ENCODE peak calls at places on chromosomes 6 and 20, in four cellular contexts. One of them, this sample, is unnamed.

GRCh38 chr6:46964716-46965519 is 43.2 kb upstream of the ADGRF5 start:
- DNase-seq in CD8-positive, alpha-beta memory T cell: no peak
- DNase-seq in brain microvascular endothelial cell: peak; percentile 57
- DNase-seq in neuronal stem cell: no peak
- DNase-seq in this sample: no peak

GRCh38 chr20:6287471-6287870 is 164.6 kb upstream of the FERMT1 start:
- DNase-seq in CD8-positive, alpha-beta memory T cell: no peak
- DNase-seq in brain microvascular endothelial cell: no peak
- DNase-seq in neuronal stem cell: no peak
- DNase-seq in this sample: no peak

GRCh38 chr6:108578595-108579038 is 17.9 kb downstream of the FOXO3 start:
- DNase-seq in CD8-positive, alpha-beta memory T cell: no peak
- DNase-seq in brain microvascular endothelial cell: peak; percentile 93
- DNase-seq in neuronal stem cell: no peak
- DNase-seq in this sample: no peak

GRCh38 chr20:46128310-46129151 is 10.4 kb downstream of the CD40 start:
- DNase-seq in CD8-positive, alpha-beta memory T cell: no peak
- DNase-seq in brain microvascular endothelial cell: no peak
- DNase-seq in neuronal stem cell: peak; percentile 41
- DNase-seq in this sample: no peak

GRCh38 chr6:116779569-116780164 is 14.1 kb upstream of the FAM162B start:
- DNase-seq in CD8-positive, alpha-beta memory T cell: no peak
- DNase-seq in brain microvascular endothelial cell: no peak
- DNase-seq in neuronal stem cell: peak; percentile 26
- DNase-seq in this sample: no peak

GRCh38 chr20:10179574-10180298 is 38.9 kb upstream of the SNAP25 start:
- DNase-seq in CD8-positive, alpha-beta memory T cell: no peak
- DNase-seq in brain microvascular endothelial cell: peak; percentile 20
- DNase-seq in neuronal stem cell: peak; percentile 11
- DNase-seq in this sample: no peak

GRCh38 chr20:51731771-51732453 is 36.3 kb downstream of the ATP9A start:
- DNase-seq in CD8-positive, alpha-beta memory T cell: no peak
- DNase-seq in brain microvascular endothelial cell: peak; percentile 14
- DNase-seq in neuronal stem cell: no peak
- DNase-seq in this sample: no peak

GRCh38 chr6:14571001-14571400 is 453.4 kb downstream of the CD83 start:
- DNase-seq in CD8-positive, alpha-beta memory T cell: no peak
- DNase-seq in brain microvascular endothelial cell: no peak
- DNase-seq in neuronal stem cell: no peak
- DNase-seq in this sample: no peak

GRCh38 chr20:258963-259362 is 1.4 kb downstream of the DEFB132 start:
- DNase-seq in CD8-positive, alpha-beta memory T cell: no peak
- DNase-seq in brain microvascular endothelial cell: peak; percentile 9
- DNase-seq in neuronal stem cell: no peak
- DNase-seq in this sample: no peak

GRCh38 chr20:36399969-36400545 is 93.9 kb downstream of the DLGAP4 start:
- DNase-seq in CD8-positive, alpha-beta memory T cell: no peak
- DNase-seq in brain microvascular endothelial cell: no peak
- DNase-seq in neuronal stem cell: no peak
- DNase-seq in this sample: no peak

GRCh38 chr20:63315982-63316491 is 23.1 kb downstream of the COL20A1 start:
- DNase-seq in CD8-positive, alpha-beta memory T cell: no peak
- DNase-seq in brain microvascular endothelial cell: no peak
- DNase-seq in neuronal stem cell: no peak
- DNase-seq in this sample: no peak

GRCh38 chr6:166626177-166627038 is 643 bp downstream of the RPS6KA2 start:
- DNase-seq in CD8-positive, alpha-beta memory T cell: peak; percentile 17
- DNase-seq in brain microvascular endothelial cell: no peak
- DNase-seq in neuronal stem cell: peak; percentile 17
- DNase-seq in this sample: peak; percentile 25

GRCh38 chr20:49983123-49983847 is 505 bp downstream of the SNAI1 start:
- DNase-seq in CD8-positive, alpha-beta memory T cell: no peak
- DNase-seq in brain microvascular endothelial cell: no peak
- DNase-seq in neuronal stem cell: no peak
- DNase-seq in this sample: no peak

GRCh38 chr20:49985617-49986016 is 2.8 kb downstream of the SNAI1 start:
- DNase-seq in CD8-positive, alpha-beta memory T cell: no peak
- DNase-seq in brain microvascular endothelial cell: no peak
- DNase-seq in neuronal stem cell: no peak
- DNase-seq in this sample: no peak

GRCh38 chr20:49983848-49984408 is 1.1 kb downstream of the SNAI1 start:
- DNase-seq in CD8-positive, alpha-beta memory T cell: no peak
- DNase-seq in brain microvascular endothelial cell: no peak
- DNase-seq in neuronal stem cell: no peak
- DNase-seq in this sample: no peak

GRCh38 chr20:49985157-49985556 is 2.4 kb downstream of the SNAI1 start:
- DNase-seq in CD8-positive, alpha-beta memory T cell: no peak
- DNase-seq in brain microvascular endothelial cell: no peak
- DNase-seq in neuronal stem cell: no peak
- DNase-seq in this sample: no peak

DNA sequence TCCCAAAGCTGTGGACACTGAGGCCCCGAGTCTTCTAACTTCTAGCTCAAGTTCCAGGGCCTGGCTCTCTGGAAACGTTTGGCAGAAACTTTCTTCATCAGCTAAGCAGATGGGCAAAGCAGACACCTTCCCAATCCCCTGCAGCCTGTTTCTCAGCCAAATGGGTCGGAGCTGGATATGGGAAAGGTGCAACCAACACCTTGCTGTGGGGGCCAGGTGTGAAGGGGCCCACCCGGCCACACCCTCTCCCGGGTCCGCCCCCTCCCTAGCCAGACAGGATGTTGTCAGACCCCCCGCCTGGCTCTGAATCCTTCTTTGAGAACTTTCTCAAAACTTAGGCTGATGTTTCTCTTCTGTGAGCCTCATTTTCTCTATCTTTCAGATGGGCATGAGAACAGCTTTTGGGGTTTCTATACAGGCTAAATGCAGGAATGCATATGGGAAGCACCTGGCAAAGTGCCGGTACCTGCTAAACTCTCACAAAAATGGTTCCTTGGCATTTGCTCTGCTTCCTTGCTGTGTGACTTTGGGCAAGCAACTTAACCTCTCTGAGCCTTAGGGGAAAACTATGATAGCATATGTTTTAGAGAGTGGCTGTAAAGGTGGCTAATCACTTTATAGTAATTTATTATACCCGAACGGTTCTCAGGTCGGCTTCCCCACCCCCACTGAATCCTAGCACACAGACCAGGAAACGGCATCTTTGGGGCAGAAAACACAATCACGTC is 1.8 kb downstream of the SNAI1 start:
- DNase-seq in CD8-positive, alpha-beta memory T cell: no peak
- DNase-seq in brain microvascular endothelial cell: no peak
- DNase-seq in neuronal stem cell: no peak
- DNase-seq in this sample: no peak
- H3K27ac ChIP-seq in CD8-positive, alpha-beta memory T cell: peak overlapping the region; percentile 67
- H3K27ac ChIP-seq in brain microvascular endothelial cell: no peak overlapping the region
- H3K27ac ChIP-seq in neuronal stem cell: no peak overlapping the region
- H3K27ac ChIP-seq in this sample: no peak overlapping the region

GRCh38 chr6:30615958-30616810 is 859 bp downstream of the PPP1R10 start:
- DNase-seq in CD8-positive, alpha-beta memory T cell: peak; percentile 63
- DNase-seq in brain microvascular endothelial cell: no peak
- DNase-seq in neuronal stem cell: peak; percentile 31
- DNase-seq in this sample: peak; percentile 68

GRCh38 chr6:30619561-30619960 is 1.9 kb downstream of the MRPS18B start:
- DNase-seq in CD8-positive, alpha-beta memory T cell: no peak
- DNase-seq in brain microvascular endothelial cell: no peak
- DNase-seq in neuronal stem cell: no peak
- DNase-seq in this sample: no peak

GRCh38 chr6:30617565-30618269 is at the start of gene MRPS18B:
- DNase-seq in CD8-positive, alpha-beta memory T cell: peak; percentile 99
- DNase-seq in brain microvascular endothelial cell: peak; percentile 96
- DNase-seq in neuronal stem cell: peak; percentile 98
- DNase-seq in this sample: peak; percentile 93

GRCh38 chr6:30616811-30617564 is at the start of gene PPP1R10:
- DNase-seq in CD8-positive, alpha-beta memory T cell: peak; percentile 100
- DNase-seq in brain microvascular endothelial cell: peak; percentile 100
- DNase-seq in neuronal stem cell: peak; percentile 100
- DNase-seq in this sample: peak; percentile 100

GRCh38 chr6:30618270-30618787 is 689 bp downstream of the MRPS18B start:
- DNase-seq in CD8-positive, alpha-beta memory T cell: no peak
- DNase-seq in brain microvascular endothelial cell: no peak
- DNase-seq in neuronal stem cell: no peak
- DNase-seq in this sample: no peak
- H3K36me3 ChIP-seq in CD8-positive, alpha-beta memory T cell: peaks cover 45% of the 10 kb centered on the region
- H3K36me3 ChIP-seq in brain microvascular endothelial cell: peaks cover 36% of the 10 kb centered on the region
- H3K36me3 ChIP-seq in neuronal stem cell: peaks cover 10% of the 10 kb centered on the region
- H3K36me3 ChIP-seq in this sample: peaks cover 51% of the 10 kb centered on the region

GRCh38 chr6:12228447-12229146 is 61.6 kb upstream of the EDN1 start:
- DNase-seq in CD8-positive, alpha-beta memory T cell: no peak
- DNase-seq in brain microvascular endothelial cell: no peak
- DNase-seq in neuronal stem cell: no peak
- DNase-seq in this sample: no peak
- H3K27ac ChIP-seq in CD8-positive, alpha-beta memory T cell: no peak overlapping the region
- H3K27ac ChIP-seq in brain microvascular endothelial cell: no peak overlapping the region
- H3K27ac ChIP-seq in neuronal stem cell: no peak overlapping the region
- H3K27ac ChIP-seq in this sample: no peak overlapping the region

GRCh38 chr20:58825450-58825849 is 25.3 kb downstream of the GNAS-AS1 start:
- DNase-seq in CD8-positive, alpha-beta memory T cell: no peak
- DNase-seq in brain microvascular endothelial cell: no peak
- DNase-seq in neuronal stem cell: no peak
- DNase-seq in this sample: no peak

GRCh38 chr20:58826271-58826670 is 24.4 kb downstream of the GNAS-AS1 start:
- DNase-seq in CD8-positive, alpha-beta memory T cell: no peak
- DNase-seq in brain microvascular endothelial cell: no peak
- DNase-seq in neuronal stem cell: no peak
- DNase-seq in this sample: no peak

GRCh38 chr20:58822175-58822574 is 28.5 kb downstream of the GNAS-AS1 start:
- DNase-seq in CD8-positive, alpha-beta memory T cell: no peak
- DNase-seq in brain microvascular endothelial cell: no peak
- DNase-seq in neuronal stem cell: no peak
- DNase-seq in this sample: no peak

GRCh38 chr20:58822748-58823730 is 27.7 kb downstream of the GNAS-AS1 start:
- DNase-seq in CD8-positive, alpha-beta memory T cell: no peak
- DNase-seq in brain microvascular endothelial cell: no peak
- DNase-seq in neuronal stem cell: no peak
- DNase-seq in this sample: no peak

GRCh38 chr20:58824843-58825242 is 25.9 kb downstream of the GNAS-AS1 start:
- DNase-seq in CD8-positive, alpha-beta memory T cell: no peak
- DNase-seq in brain microvascular endothelial cell: no peak
- DNase-seq in neuronal stem cell: no peak
- DNase-seq in this sample: no peak
- H3K36me3 ChIP-seq in CD8-positive, alpha-beta memory T cell: no peaks in the 10 kb centered on the region
- H3K36me3 ChIP-seq in brain microvascular endothelial cell: no peaks in the 10 kb centered on the region
- H3K36me3 ChIP-seq in neuronal stem cell: peaks cover 4% of the 10 kb centered on the region
- H3K36me3 ChIP-seq in this sample: no peaks in the 10 kb centered on the region

GRCh38 chr20:37988555-37988954 is 44.7 kb downstream of the TTI1 start:
- DNase-seq in CD8-positive, alpha-beta memory T cell: no peak
- DNase-seq in brain microvascular endothelial cell: no peak
- DNase-seq in neuronal stem cell: no peak
- DNase-seq in this sample: no peak
- H3K27ac ChIP-seq in CD8-positive, alpha-beta memory T cell: no peak overlapping the region
- H3K27ac ChIP-seq in brain microvascular endothelial cell: no peak overlapping the region
- H3K27ac ChIP-seq in neuronal stem cell: no peak overlapping the region
- H3K27ac ChIP-seq in this sample: no peak overlapping the region

GRCh38 chr20:57396212-57396611 is 5.0 kb downstream of the RBM38 start:
- DNase-seq in CD8-positive, alpha-beta memory T cell: no peak
- DNase-seq in brain microvascular endothelial cell: no peak
- DNase-seq in neuronal stem cell: no peak
- DNase-seq in this sample: no peak

GRCh38 chr20:57397004-57397692 is 6.0 kb downstream of the RBM38 start:
- DNase-seq in CD8-positive, alpha-beta memory T cell: no peak
- DNase-seq in brain microvascular endothelial cell: no peak
- DNase-seq in neuronal stem cell: no peak
- DNase-seq in this sample: peak; percentile 35

GRCh38 chr20:57397693-57398108 is 6.5 kb downstream of the RBM38 start:
- DNase-seq in CD8-positive, alpha-beta memory T cell: peak; percentile 73
- DNase-seq in brain microvascular endothelial cell: no peak
- DNase-seq in neuronal stem cell: no peak
- DNase-seq in this sample: peak; percentile 85

GRCh38 chr20:57395111-57395959 is 4.1 kb downstream of the RBM38 start:
- DNase-seq in CD8-positive, alpha-beta memory T cell: no peak
- DNase-seq in brain microvascular endothelial cell: no peak
- DNase-seq in neuronal stem cell: peak; percentile 75
- DNase-seq in this sample: no peak

GRCh38 chr20:57396638-57397003 is 5.4 kb downstream of the RBM38 start:
- DNase-seq in CD8-positive, alpha-beta memory T cell: no peak
- DNase-seq in brain microvascular endothelial cell: no peak
- DNase-seq in neuronal stem cell: no peak
- DNase-seq in this sample: no peak
- H3K36me3 ChIP-seq in CD8-positive, alpha-beta memory T cell: peaks cover 67% of the 10 kb centered on the region
- H3K36me3 ChIP-seq in brain microvascular endothelial cell: no peaks in the 10 kb centered on the region
- H3K36me3 ChIP-seq in neuronal stem cell: peaks cover 20% of the 10 kb centered on the region
- H3K36me3 ChIP-seq in this sample: peaks cover 34% of the 10 kb centered on the region

DNA sequence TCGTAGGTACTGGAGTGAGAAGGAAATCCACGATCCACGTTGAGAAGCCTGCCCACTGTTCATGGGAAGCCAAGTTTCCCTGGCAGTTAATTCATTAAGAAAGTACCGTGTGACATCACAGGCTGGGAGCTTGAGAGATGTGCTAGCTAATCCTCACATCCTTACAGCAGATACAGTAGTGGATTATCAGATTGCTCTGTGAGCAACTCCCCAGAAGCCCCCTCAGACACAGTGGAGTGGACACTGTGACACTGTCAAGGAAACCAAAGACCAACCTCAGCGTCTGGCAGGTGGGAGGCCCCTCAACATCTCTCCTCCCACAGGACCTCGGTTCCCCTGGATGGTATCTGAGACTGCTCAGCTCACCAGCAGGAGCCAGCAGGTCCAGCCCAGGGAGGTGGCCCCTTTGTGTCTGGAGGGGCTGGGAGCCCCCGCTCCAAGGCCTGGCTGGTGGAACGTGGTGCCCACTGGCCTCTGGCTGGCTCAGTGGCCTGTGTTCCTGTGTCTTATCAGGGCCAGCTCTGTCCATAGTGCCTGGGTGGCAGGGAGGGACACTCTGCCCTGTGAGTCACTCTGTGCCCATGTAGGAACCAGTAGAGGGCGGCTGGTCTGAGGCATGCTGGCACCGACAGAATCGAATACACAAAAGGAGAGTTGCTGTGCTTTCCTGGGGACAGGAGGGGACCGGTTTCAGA is 7.2 kb downstream of the PYGB start:
- DNase-seq in CD8-positive, alpha-beta memory T cell: no peak
- DNase-seq in brain microvascular endothelial cell: no peak
- DNase-seq in neuronal stem cell: no peak
- DNase-seq in this sample: no peak
- H3K27ac ChIP-seq in CD8-positive, alpha-beta memory T cell: no peak overlapping the region
- H3K27ac ChIP-seq in brain microvascular endothelial cell: no peak overlapping the region
- H3K27ac ChIP-seq in neuronal stem cell: no peak overlapping the region
- H3K27ac ChIP-seq in this sample: no peak overlapping the region

This sample was measured in naive thymus-derived CD4-positive, alpha-beta T cell.